ENCODE peak calls at places on chromosomes 11 and 22, in eight cellular contexts. D is fibroblast of lung, K is NAMALWA, R is HT1080, E is NCI-H1105 treated with DMSO at 0.1 percent for 48 hours, C is NCI-H460, T is neuronal stem cell, B is AG09309. S is an unnamed sample.

GRCh38 chr11:78759067-78759466 is 184.4 kb upstream of the NARS2 start:
- DNase-seq in D (peak), K (no peak), R (no peak), E (peak), C (no peak), T (no peak), B (no peak), S (no peak)

GRCh38 chr22:28933321-28933720 is 49.9 kb downstream of the ZNRF3 start:
- DNase-seq in D (no peak), K (no peak), R (no peak), E (no peak), C (no peak), T (no peak), B (no peak), S (no peak)

GRCh38 chr22:48474881-48475280 is 1352.8 kb downstream of the BRD1 start:
- DNase-seq in D (no peak), K (no peak), R (no peak), E (no peak), C (no peak), T (no peak), B (no peak), S (no peak)

GRCh38 chr11:269146-269890 is 8.9 kb upstream of the NLRP6 start:
- DNase-seq in D (no peak), K (peak), R (no peak), E (no peak), C (no peak), T (no peak), B (no peak), S (peak)

GRCh38 chr22:37696657-37697539 is at the start of gene TRIOBP:
- DNase-seq in D (peak), K (peak), R (no peak), E (no peak), C (peak), T (peak), B (peak), S (peak)

GRCh38 chr11:1078191-1078601 is 3.5 kb downstream of the MUC2 start:
- DNase-seq in D (no peak), K (no peak), R (no peak), E (no peak), C (no peak), T (no peak), B (no peak), S (no peak)

GRCh38 chr22:25193548-25193947 is 6.1 kb upstream of the CRYBB3 start:
- DNase-seq in D (no peak), K (peak), R (no peak), E (no peak), C (no peak), T (peak), B (no peak), S (no peak)

GRCh38 chr11:65663634-65664200 is 1.0 kb upstream of the RELA start:
- DNase-seq in D (peak), K (peak), R (no peak), E (peak), C (no peak), T (no peak), B (peak), S (no peak)

GRCh38 chr11:17649696-17650600 is 69.4 kb upstream of the MYOD1 start:
- DNase-seq in D (no peak), K (no peak), R (peak), E (no peak), C (no peak), T (no peak), B (no peak), S (no peak)

GRCh38 chr22:26837784-26838520 is 180.6 kb downstream of the MIAT start:
- DNase-seq in D (no peak), K (no peak), R (no peak), E (no peak), C (no peak), T (no peak), B (no peak), S (no peak)

GRCh38 chr11:44936527-44936926 is 14.2 kb downstream of the TP53I11 start:
- DNase-seq in D (peak), K (peak), R (peak), E (peak), C (peak), T (peak), B (peak), S (peak)

GRCh38 chr22:30275625-30276024 is 9.0 kb upstream of the OSM start:
- DNase-seq in D (no peak), K (no peak), R (no peak), E (no peak), C (no peak), T (no peak), B (no peak), S (no peak)

GRCh38 chr11:81301426-81301825 is 1432.2 kb downstream of the FAM181B start:
- DNase-seq in D (no peak), K (no peak), R (no peak), E (peak), C (no peak), T (no peak), B (no peak), S (no peak)

GRCh38 chr11:45410391-45411215 is 124.5 kb upstream of the SYT13 start:
- DNase-seq in D (no peak), K (no peak), R (no peak), E (no peak), C (no peak), T (no peak), B (no peak), S (no peak)

GRCh38 chr11:113091578-113091844 is 130.3 kb downstream of the NCAM1 start:
- DNase-seq in D (no peak), K (no peak), R (peak), E (no peak), C (no peak), T (no peak), B (no peak), S (no peak)

GRCh38 chr11:27052668-27053067 is 12.1 kb downstream of the BBOX1 start:
- DNase-seq in D (no peak), K (no peak), R (no peak), E (no peak), C (no peak), T (no peak), B (no peak), S (no peak)

GRCh38 chr11:31997955-31998354 is 92.9 kb upstream of the RCN1 start:
- DNase-seq in D (no peak), K (no peak), R (no peak), E (no peak), C (no peak), T (no peak), B (no peak), S (no peak)

GRCh38 chr22:19819911-19820879 is 34.5 kb downstream of the GNB1L start:
- DNase-seq in D (no peak), K (no peak), R (no peak), E (no peak), C (no peak), T (no peak), B (no peak), S (no peak)

GRCh38 chr11:63613517-63614135 is 607 bp downstream of the PLAAT3 start:
- DNase-seq in D (no peak), K (no peak), R (peak), E (peak), C (no peak), T (no peak), B (no peak), S (peak)

GRCh38 chr11:4181780-4182721 is 87.5 kb downstream of the RRM1 start:
- DNase-seq in D (peak), K (peak), R (peak), E (peak), C (peak), T (peak), B (no peak), S (no peak)

GRCh38 chr11:11010624-11011127 is 152.8 kb upstream of the ZBED5 start:
- DNase-seq in D (peak), K (no peak), R (peak), E (no peak), C (no peak), T (peak), B (no peak), S (no peak)

GRCh38 chr11:3147257-3147619 is 17.9 kb downstream of the OSBPL5 start:
- DNase-seq in D (peak), K (no peak), R (no peak), E (no peak), C (no peak), T (no peak), B (no peak), S (no peak)

GRCh38 chr11:69925366-69926196 is 106.4 kb upstream of the FGF3 start:
- DNase-seq in D (no peak), K (no peak), R (no peak), E (no peak), C (no peak), T (no peak), B (no peak), S (no peak)

GRCh38 chr11:117413616-117414015 is 86.0 kb downstream of the CEP164 start:
- DNase-seq in D (no peak), K (no peak), R (no peak), E (no peak), C (no peak), T (no peak), B (no peak), S (no peak)

GRCh38 chr11:125514336-125515101 is 18.5 kb upstream of the FEZ1 start:
- DNase-seq in D (peak), K (peak), R (peak), E (no peak), C (no peak), T (no peak), B (peak), S (peak)

GRCh38 chr22:31940506-31940905 is 3.8 kb upstream of the YWHAH start:
- DNase-seq in D (no peak), K (no peak), R (no peak), E (no peak), C (no peak), T (no peak), B (no peak), S (no peak)

GRCh38 chr11:123973816-123974215 is 3.8 kb downstream of the OR10S1 start:
- DNase-seq in D (peak), K (no peak), R (peak), E (no peak), C (no peak), T (no peak), B (peak), S (no peak)

GRCh38 chr11:17839973-17840611 is 105.5 kb downstream of the KCNC1 start:
- DNase-seq in D (peak), K (no peak), R (peak), E (no peak), C (no peak), T (no peak), B (no peak), S (no peak)

GRCh38 chr11:59267738-59268475 is 55.2 kb upstream of the MPEG1 start:
- DNase-seq in D (no peak), K (no peak), R (no peak), E (no peak), C (no peak), T (no peak), B (no peak), S (no peak)

GRCh38 chr22:46113910-46114517 is 36.3 kb upstream of the PPARA start:
- DNase-seq in D (no peak), K (no peak), R (no peak), E (no peak), C (no peak), T (no peak), B (no peak), S (no peak)

GRCh38 chr22:18096823-18097222 is 13.8 kb upstream of the TUBA8 start:
- DNase-seq in D (no peak), K (no peak), R (no peak), E (no peak), C (no peak), T (no peak), B (no peak), S (no peak)

GRCh38 chr11:91804057-91804456 is 420.6 kb upstream of the FAT3 start:
- DNase-seq in D (no peak), K (no peak), R (no peak), E (no peak), C (no peak), T (no peak), B (no peak), S (no peak)

GRCh38 chr11:94722735-94723134 is 45.4 kb upstream of the AMOTL1 start:
- DNase-seq in D (no peak), K (no peak), R (peak), E (no peak), C (no peak), T (no peak), B (peak), S (no peak)